ENCODE peak calls at places on chromosomes 5 and 9, in seven cellular contexts. U, R, C, N, A, B and T are unnamed samples.
A peak's percentile ranks its signal among the peaks of the same experiment; 100 is the strongest.

GRCh38 chr9:114226289-114227055 is 71.1 kb downstream of the COL27A1 start:
- DNase-seq in N (no peak), R (no peak), C (no peak), U (no peak), B (no peak), A (no peak), T (no peak)

GRCh38 chr9:77952641-77953341 is 78.8 kb downstream of the GNAQ start:
- DNase-seq in B (peak; percentile 74), U (no peak), A (peak; percentile 53), R (peak; percentile 73), N (peak; percentile 61), C (no peak), T (no peak)

GRCh38 chr9:93820667-93821306 is 134.4 kb downstream of the BARX1 start:
- DNase-seq in C (no peak), N (no peak), A (no peak), R (no peak), B (no peak), U (no peak), T (no peak)

GRCh38 chr9:69412741-69413150 is 87.7 kb downstream of the ENTREP1 start:
- DNase-seq in U (no peak), A (peak; percentile 77), C (no peak), B (peak; percentile 64), R (peak; percentile 64), N (peak; percentile 74), T (no peak)

GRCh38 chr5:80463269-80463668 is 24.6 kb upstream of the FAM151B start:
- DNase-seq in C (no peak), U (no peak), N (no peak), B (no peak), A (no peak), R (no peak), T (no peak)

GRCh38 chr5:124285733-124286132 is 460.7 kb downstream of the ZNF608 start:
- DNase-seq in N (no peak), A (no peak), R (no peak), C (no peak), B (no peak), U (no peak), T (no peak)

GRCh38 chr5:113000466-113000865 is 23.9 kb downstream of the DCP2 start:
- DNase-seq in A (no peak), R (peak; percentile 43), C (no peak), N (no peak), U (no peak), B (peak; percentile 27), T (no peak)

GRCh38 chr5:95613514-95613913 is 6.4 kb upstream of the GPR150 start:
- DNase-seq in A (no peak), R (no peak), C (no peak), B (no peak), U (no peak), N (no peak), T (no peak)

GRCh38 chr9:107559499-107560086 is 70.0 kb upstream of the KLF4 start:
- DNase-seq in B (no peak), A (no peak), U (no peak), N (no peak), R (no peak), C (no peak), T (no peak)

GRCh38 chr9:94108584-94108983 is 24.3 kb downstream of the PTPDC1 start:
- DNase-seq in U (no peak), A (peak; percentile 75), B (no peak), C (no peak), N (no peak), R (peak; percentile 44), T (no peak)

GRCh38 chr5:149221326-149221725 is 50.3 kb upstream of the AFAP1L1 start:
- DNase-seq in C (no peak), R (peak; percentile 36), B (no peak), N (peak; percentile 71), U (no peak), A (peak; percentile 69), T (no peak)

GRCh38 chr5:909994-910768 is 17.5 kb downstream of the TRIP13 start:
- DNase-seq in C (no peak), A (no peak), N (no peak), U (no peak), R (no peak), B (no peak), T (no peak)

GRCh38 chr5:168047043-168047668 is 244.3 kb upstream of the WWC1 start:
- DNase-seq in A (peak; percentile 61), R (peak; percentile 51), N (peak; percentile 36), B (peak; percentile 88), C (no peak), U (no peak), T (no peak)

GRCh38 chr5:146877783-146878470 is 630 bp downstream of the PPP2R2B start:
- DNase-seq in R (no peak), U (peak; percentile 70), A (no peak), N (no peak), B (peak; percentile 38), C (no peak), T (no peak)

GRCh38 chr9:88477300-88477751 is 57.7 kb upstream of the NXNL2 start:
- DNase-seq in C (no peak), N (peak; percentile 79), B (peak; percentile 86), R (peak; percentile 99), A (peak; percentile 80), U (no peak), T (no peak)

GRCh38 chr9:109767404-109767803 is 12.6 kb upstream of the PALM2AKAP2 start:
- DNase-seq in U (no peak), R (no peak), B (no peak), N (no peak), A (no peak), C (no peak), T (no peak)

GRCh38 chr5:14167211-14167845 is 24.2 kb downstream of the TRIO start:
- DNase-seq in N (peak; percentile 61), R (peak; percentile 76), U (no peak), C (no peak), A (peak; percentile 46), B (peak; percentile 45), T (no peak)

GRCh38 chr9:130118841-130119520 is 53.2 kb upstream of the NCS1 start:
- DNase-seq in B (no peak), A (no peak), U (no peak), C (no peak), R (peak; percentile 33), N (peak; percentile 44), T (no peak)

GRCh38 chr9:122065923-122066629 is 27.0 kb downstream of the TTLL11 start:
- DNase-seq in B (no peak), R (no peak), C (no peak), U (no peak), N (peak; percentile 16), A (peak; percentile 6), T (no peak)

GRCh38 chr9:123525957-123526356 is 170.0 kb downstream of the CRB2 start:
- DNase-seq in B (no peak), C (no peak), N (no peak), U (no peak), R (no peak), A (no peak), T (no peak)

GRCh38 chr9:95477885-95478790 is 38.6 kb downstream of the PTCH1 start:
- DNase-seq in N (no peak), C (no peak), R (no peak), B (no peak), A (no peak), U (no peak), T (no peak)

DNA sequence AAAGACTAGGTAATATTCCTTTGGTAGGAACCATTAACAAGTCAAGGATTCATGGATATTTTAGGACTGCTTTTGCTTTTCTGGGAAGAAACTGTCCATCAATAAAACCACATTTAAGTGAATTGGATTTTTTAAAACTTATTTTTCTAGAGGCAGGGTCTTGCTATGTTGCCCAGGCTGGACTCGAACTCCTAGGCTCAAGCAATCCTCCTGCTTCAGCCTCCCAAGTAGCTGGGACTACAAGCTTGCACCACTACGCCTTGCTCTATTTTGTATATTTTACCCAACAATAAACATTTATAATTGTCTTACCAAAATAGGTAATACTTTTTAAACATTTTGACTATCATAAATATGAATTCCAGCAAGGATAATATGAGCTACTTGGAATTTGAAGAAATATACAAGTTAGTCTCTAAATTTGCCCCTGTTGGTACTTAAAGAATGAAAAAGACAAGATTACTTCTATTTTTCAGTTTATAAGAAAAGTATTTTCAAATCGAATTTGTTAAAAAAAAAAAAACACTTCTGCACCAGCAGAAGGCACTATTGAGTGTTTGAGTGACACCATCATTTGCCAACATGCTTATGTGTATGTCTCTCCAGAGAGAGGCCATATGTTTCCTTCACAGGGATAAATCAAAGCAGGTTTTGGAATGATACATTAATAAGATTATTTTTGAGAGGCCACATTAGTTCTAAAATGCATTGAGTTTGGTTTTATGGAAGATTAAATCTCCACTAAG is 60.0 kb upstream of the CARTPT start:
- DNase-seq in C (no peak), B (no peak), N (peak; percentile 47), A (peak; percentile 3), R (peak; percentile 21), U (no peak), T (no peak)
- TF ChIP-seq CTCF in C (no peak), B (no peak), N (peak; percentile 45), A (no peak), R (peak; percentile 30), U (no peak), T (no peak)

GRCh38 chr5:125338804-125339203 is 592.4 kb upstream of the ZNF608 start:
- DNase-seq in U (no peak), C (no peak), N (no peak), A (no peak), B (no peak), R (no peak), T (no peak)

GRCh38 chr5:125348221-125348692 is 601.8 kb upstream of the ZNF608 start:
- DNase-seq in R (peak; percentile 84), U (no peak), A (peak; percentile 72), N (peak; percentile 36), B (no peak), C (no peak), T (no peak)

GRCh38 chr5:125341436-125341835 is 595.0 kb upstream of the ZNF608 start:
- DNase-seq in N (no peak), C (no peak), B (no peak), U (no peak), A (no peak), R (no peak), T (no peak)

GRCh38 chr5:125346316-125346715 is 599.9 kb upstream of the ZNF608 start:
- DNase-seq in N (no peak), U (no peak), A (no peak), R (no peak), B (no peak), C (no peak), T (no peak)

GRCh38 chr5:125342938-125343401 is 596.5 kb upstream of the ZNF608 start:
- DNase-seq in B (no peak), R (peak; percentile 24), U (no peak), C (no peak), A (peak; percentile 59), N (peak; percentile 77), T (no peak)
- TF ChIP-seq CTCF in B (no peak), R (no peak), U (no peak), C (no peak), A (no peak), N (no peak), T (no peak)

DNA sequence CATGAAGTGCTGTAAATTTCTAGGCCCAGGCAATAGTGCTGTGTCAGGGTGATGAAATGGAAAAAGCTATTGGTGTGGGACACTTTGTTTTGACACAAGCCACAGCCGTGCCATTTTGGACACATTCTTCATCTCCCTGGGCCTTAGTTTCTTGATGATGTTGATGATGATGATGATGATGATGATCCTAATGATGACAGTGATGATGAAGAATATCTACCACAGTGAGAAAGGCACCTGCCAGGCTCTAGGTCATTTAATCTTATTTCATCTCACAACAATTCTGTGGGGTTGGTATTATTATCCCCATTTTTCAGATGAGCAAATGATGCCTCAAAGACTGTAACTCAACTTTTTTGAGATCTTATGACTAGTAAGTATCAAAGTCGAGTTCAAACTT is 102.2 kb upstream of the STC2 start:
- DNase-seq in B (no peak), N (no peak), R (no peak), U (no peak), A (no peak), C (no peak), T (no peak)
- TF ChIP-seq CTCF in B (no peak), N (no peak), R (no peak), U (no peak), A (no peak), C (no peak), T (no peak)

GRCh38 chr5:68246802-68247201 is 31.2 kb downstream of the PIK3R1 start:
- DNase-seq in U (no peak), C (no peak), A (no peak), B (no peak), R (no peak), N (no peak), T (no peak)
- TF ChIP-seq CTCF in U (no peak), C (peak; percentile 43), A (peak; percentile 4), B (no peak), R (no peak), N (no peak), T (no peak)